ENCODE peak calls at places on chromosome X, in four cellular contexts. D is heart left ventricle, V is A549, Y is transverse colon. G is an unnamed sample. For H3K4me1, the result is how much of the 10 kb centered on the place peaks cover.

GRCh38 chrX:21740329-21741274 is 17.3 kb downstream of the SMPX start:
- DNase-seq in D (peak), V (no peak), Y (peak), G (peak)

GRCh38 chrX:153440556-153441135 is 5.2 kb downstream of the TREX2 start:
- DNase-seq in D (no peak), V (no peak), Y (no peak), G (no peak)

GRCh38 chrX:19760345-19760744 is 127.1 kb downstream of the SH3KBP1 start:
- DNase-seq in D (no peak), V (no peak), Y (no peak), G (no peak)

GRCh38 chrX:9907645-9908387 is 59.3 kb upstream of the CLDN34 start:
- DNase-seq in D (no peak), V (no peak), Y (no peak), G (no peak)

GRCh38 chrX:18426004-18426320 is 554 bp downstream of the CDKL5 start:
- DNase-seq in D (no peak), V (no peak), Y (no peak), G (peak)

GRCh38 chrX:111511477-111511876 is at the start of gene SERTM2:
- DNase-seq in D (no peak), V (no peak), Y (no peak), G (no peak)

GRCh38 chrX:68876731-68877130 is 47.9 kb downstream of the EFNB1 start:
- DNase-seq in D (no peak), V (no peak), Y (no peak), G (no peak)

GRCh38 chrX:129983575-129984131 is 1.2 kb downstream of the BCORL1 start:
- DNase-seq in D (peak), V (no peak), Y (peak), G (peak)

GRCh38 chrX:153459976-153460375 is 10.4 kb downstream of the HAUS7 start:
- DNase-seq in D (no peak), V (no peak), Y (no peak), G (no peak)

GRCh38 chrX:49877397-49878101 is 1.7 kb upstream of the USP27X start:
- DNase-seq in D (no peak), V (no peak), Y (no peak), G (peak)

DNA sequence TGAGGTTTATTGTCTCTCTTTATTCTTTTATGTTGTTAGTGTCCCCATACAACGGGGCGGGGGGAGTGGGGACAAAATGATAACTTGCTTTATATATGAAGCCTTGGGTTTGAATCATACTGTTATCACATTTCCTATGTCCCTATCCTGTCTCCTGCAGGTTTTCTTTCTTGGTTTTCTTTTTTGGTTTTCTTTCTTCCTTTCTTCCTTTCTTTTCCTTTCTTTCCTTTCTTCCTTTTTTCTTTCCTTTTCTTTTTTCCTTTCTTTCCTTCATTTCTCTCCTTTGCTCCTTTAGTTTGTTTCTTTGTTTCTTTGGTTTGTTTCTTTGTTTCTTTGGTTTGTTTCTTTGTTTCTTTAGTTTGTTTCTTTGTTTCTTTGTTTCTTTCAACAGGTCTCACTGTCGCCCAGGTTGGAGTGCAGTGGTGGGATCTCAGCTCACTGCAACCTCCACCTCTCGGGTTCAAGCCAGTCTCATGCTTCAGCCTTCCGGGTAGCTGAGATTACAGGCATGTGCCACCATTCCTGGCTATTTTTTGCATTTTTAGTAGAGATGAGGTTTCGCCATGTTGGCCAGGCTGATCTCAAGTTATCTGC is 4.8 kb downstream of the FMR1 start:
- DNase-seq in D (no peak), V (no peak), Y (no peak), G (no peak)
- H3K4me1 ChIP-seq in D (half or more), V (under half), Y (under half), G (under half)

GRCh38 chrX:53859890-53860289 is 173.4 kb upstream of the HUWE1 start:
- DNase-seq in D (no peak), V (no peak), Y (no peak), G (no peak)
- H3K27ac ChIP-seq in D (no peak), V (no peak), Y (no peak), G (no peak)

GRCh38 chrX:12999422-12999821 is 24.5 kb downstream of the TMSB4X start:
- DNase-seq in D (no peak), V (no peak), Y (no peak), G (no peak)
- H3K4me1 ChIP-seq in D (under half), V (half or more), Y (under half), G (under half)

GRCh38 chrX:24190500-24191156 is 41.1 kb downstream of the ZFX start:
- DNase-seq in D (no peak), V (peak), Y (no peak), G (no peak)
- H3K27ac ChIP-seq in D (no peak), V (peak), Y (no peak), G (peak)

GRCh38 chrX:13026877-13027652 is 17.4 kb downstream of the FAM9C start:
- DNase-seq in D (no peak), V (no peak), Y (no peak), G (no peak)

GRCh38 chrX:13022926-13023325 is 21.5 kb downstream of the FAM9C start:
- DNase-seq in D (no peak), V (no peak), Y (no peak), G (no peak)

GRCh38 chrX:13024911-13025454 is 19.4 kb downstream of the FAM9C start:
- DNase-seq in D (no peak), V (no peak), Y (no peak), G (no peak)

GRCh38 chrX:13028871-13029336 is 15.5 kb downstream of the FAM9C start:
- DNase-seq in D (no peak), V (peak), Y (no peak), G (no peak)

DNA sequence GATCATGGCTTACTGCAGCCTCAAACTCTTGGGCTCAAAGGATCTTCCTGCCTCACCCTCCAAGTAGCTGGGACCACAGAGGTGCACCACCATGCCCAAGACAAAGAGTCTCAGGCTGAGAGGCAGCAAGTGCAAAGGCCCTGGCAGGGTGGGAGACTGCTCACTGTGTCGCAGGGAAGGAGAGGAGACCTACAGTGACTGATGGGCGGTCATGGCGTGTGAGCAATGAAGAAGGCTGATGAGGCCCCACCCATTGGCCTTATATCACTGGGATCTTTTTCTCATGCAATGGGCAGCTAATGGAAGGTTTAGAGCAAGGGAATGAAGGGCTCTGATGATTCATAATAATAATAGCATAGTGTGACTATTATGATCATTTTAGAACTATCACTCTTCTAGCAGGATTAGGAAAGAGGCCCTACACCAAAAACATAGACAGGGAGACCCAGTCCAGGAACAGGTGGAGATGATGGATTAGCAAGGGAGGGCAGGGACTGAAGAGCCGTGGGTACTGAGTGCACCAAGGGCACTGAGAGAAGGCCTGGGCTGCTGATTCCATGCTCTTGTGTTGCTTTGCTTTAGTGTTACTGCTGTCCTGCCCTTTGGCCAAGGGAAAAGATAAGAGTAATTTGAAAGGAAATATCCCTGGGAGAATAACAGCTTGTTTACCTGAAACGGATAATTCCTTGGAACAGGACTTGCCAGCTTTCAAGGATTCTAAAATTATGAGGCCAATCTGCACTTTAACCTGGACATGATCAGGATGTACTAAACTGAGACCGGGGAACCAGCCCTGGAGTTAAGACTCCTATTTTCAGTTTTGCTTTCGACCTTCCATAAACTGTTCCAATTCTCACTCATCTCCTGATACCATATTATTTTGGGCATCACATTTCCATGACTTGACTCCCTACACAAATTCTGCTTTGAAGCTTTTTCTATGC is 20.6 kb downstream of the FAM9C start:
- DNase-seq in D (no peak), V (no peak), Y (no peak), G (no peak)
- H3K4me1 ChIP-seq in D (under half), V (half or more), Y (under half), G (under half)

DNA sequence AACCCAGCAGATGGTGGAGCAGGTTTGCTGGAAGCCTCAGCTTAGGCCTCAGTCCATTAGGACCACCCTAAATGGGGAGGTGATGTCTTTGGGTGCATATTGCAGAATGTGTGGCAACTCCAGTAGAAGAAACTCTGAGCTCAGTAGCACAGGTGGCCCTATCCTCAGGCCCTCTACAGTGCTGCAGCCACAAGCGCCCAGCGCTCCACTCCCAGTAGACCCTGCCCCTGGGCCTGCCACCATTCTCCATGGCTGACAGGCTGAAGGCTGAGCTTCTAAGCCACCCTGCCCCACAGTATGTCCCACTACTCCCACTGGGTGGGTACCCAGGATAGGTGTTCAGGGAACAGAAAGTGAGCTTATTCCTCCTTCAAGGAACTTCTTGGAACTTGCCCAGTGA is 162.8 kb upstream of the MAMLD1 start:
- DNase-seq in D (no peak), V (no peak), Y (no peak), G (no peak)
- H3K27ac ChIP-seq in D (no peak), V (peak), Y (no peak), G (no peak)

GRCh38 chrX:3664921-3665320 is 48.5 kb downstream of the PRKX start:
- DNase-seq in D (no peak), V (no peak), Y (no peak), G (no peak)

GRCh38 chrX:3655181-3655580 is 58.3 kb downstream of the PRKX start:
- DNase-seq in D (no peak), V (no peak), Y (no peak), G (no peak)

GRCh38 chrX:3663576-3664290 is 49.7 kb downstream of the PRKX start:
- DNase-seq in D (peak), V (no peak), Y (peak), G (peak)

GRCh38 chrX:3659761-3660160 is 53.7 kb downstream of the PRKX start:
- DNase-seq in D (no peak), V (no peak), Y (no peak), G (no peak)
- H3K4me1 ChIP-seq in D (under half), V (under half), Y (under half), G (under half)

G was measured in pancreas.